ENCODE peak calls at places on chromosomes 5 and 9, in ten cellular contexts. One of them, this sample, is unnamed.
A peak's percentile ranks its signal among the peaks of the same experiment; 100 is the strongest.

GRCh38 chr9:23539311-23539710 is 286.7 kb downstream of the ELAVL2 start:
- DNase-seq in body of pancreas: no peak
- DNase-seq in adrenal gland: no peak
- DNase-seq in mesenchymal stem cell: no peak
- DNase-seq in cardiac muscle cell: no peak
- DNase-seq in H1: no peak
- DNase-seq in tibial nerve: no peak
- DNase-seq in Peyer's patch: no peak
- DNase-seq in psoas muscle: no peak
- DNase-seq in OCI-LY7: no peak
- DNase-seq in this sample: no peak

GRCh38 chr5:38497946-38498345 is 58.5 kb downstream of the LIFR start:
- DNase-seq in body of pancreas: no peak
- DNase-seq in adrenal gland: no peak
- DNase-seq in mesenchymal stem cell: peak; percentile 56
- DNase-seq in cardiac muscle cell: no peak
- DNase-seq in H1: no peak
- DNase-seq in tibial nerve: no peak
- DNase-seq in Peyer's patch: no peak
- DNase-seq in psoas muscle: no peak
- DNase-seq in OCI-LY7: no peak
- DNase-seq in this sample: no peak

GRCh38 chr5:127907907-127908306 is 175.7 kb upstream of the SLC12A2 start:
- DNase-seq in body of pancreas: no peak
- DNase-seq in adrenal gland: no peak
- DNase-seq in mesenchymal stem cell: no peak
- DNase-seq in cardiac muscle cell: no peak
- DNase-seq in H1: no peak
- DNase-seq in tibial nerve: no peak
- DNase-seq in Peyer's patch: no peak
- DNase-seq in psoas muscle: no peak
- DNase-seq in OCI-LY7: peak; percentile 5
- DNase-seq in this sample: no peak

GRCh38 chr5:19987594-19988345 is at the start of gene CDH18:
- DNase-seq in body of pancreas: peak; percentile 82
- DNase-seq in adrenal gland: peak; percentile 26
- DNase-seq in mesenchymal stem cell: peak; percentile 56
- DNase-seq in cardiac muscle cell: peak; percentile 82
- DNase-seq in H1: peak; percentile 77
- DNase-seq in tibial nerve: peak; percentile 15
- DNase-seq in Peyer's patch: no peak
- DNase-seq in psoas muscle: peak; percentile 52
- DNase-seq in OCI-LY7: no peak
- DNase-seq in this sample: peak; percentile 35

GRCh38 chr9:93129286-93129685 is 4.8 kb downstream of the NINJ1 start:
- DNase-seq in body of pancreas: no peak
- DNase-seq in adrenal gland: no peak
- DNase-seq in mesenchymal stem cell: no peak
- DNase-seq in cardiac muscle cell: no peak
- DNase-seq in H1: no peak
- DNase-seq in tibial nerve: no peak
- DNase-seq in Peyer's patch: no peak
- DNase-seq in psoas muscle: no peak
- DNase-seq in OCI-LY7: no peak
- DNase-seq in this sample: peak; percentile 57

GRCh38 chr5:174581483-174581882 is 142.9 kb upstream of the MSX2 start:
- DNase-seq in body of pancreas: no peak
- DNase-seq in adrenal gland: peak; percentile 9
- DNase-seq in mesenchymal stem cell: no peak
- DNase-seq in cardiac muscle cell: peak; percentile 81
- DNase-seq in H1: peak; percentile 60
- DNase-seq in tibial nerve: no peak
- DNase-seq in Peyer's patch: no peak
- DNase-seq in psoas muscle: no peak
- DNase-seq in OCI-LY7: peak; percentile 5
- DNase-seq in this sample: no peak

GRCh38 chr5:31059889-31060288 is 133.6 kb upstream of the CDH6 start:
- DNase-seq in body of pancreas: no peak
- DNase-seq in adrenal gland: no peak
- DNase-seq in mesenchymal stem cell: no peak
- DNase-seq in cardiac muscle cell: no peak
- DNase-seq in H1: no peak
- DNase-seq in tibial nerve: no peak
- DNase-seq in Peyer's patch: no peak
- DNase-seq in psoas muscle: no peak
- DNase-seq in OCI-LY7: no peak
- DNase-seq in this sample: no peak

GRCh38 chr9:15553528-15553898 is 670 bp downstream of the CCDC171 start:
- DNase-seq in body of pancreas: no peak
- DNase-seq in adrenal gland: no peak
- DNase-seq in mesenchymal stem cell: no peak
- DNase-seq in cardiac muscle cell: no peak
- DNase-seq in H1: no peak
- DNase-seq in tibial nerve: no peak
- DNase-seq in Peyer's patch: no peak
- DNase-seq in psoas muscle: no peak
- DNase-seq in OCI-LY7: no peak
- DNase-seq in this sample: peak; percentile 50

GRCh38 chr9:99340281-99340680 is 118.2 kb downstream of the SEC61B start:
- DNase-seq in body of pancreas: no peak
- DNase-seq in adrenal gland: no peak
- DNase-seq in mesenchymal stem cell: no peak
- DNase-seq in cardiac muscle cell: no peak
- DNase-seq in H1: no peak
- DNase-seq in tibial nerve: no peak
- DNase-seq in Peyer's patch: no peak
- DNase-seq in psoas muscle: no peak
- DNase-seq in OCI-LY7: no peak
- DNase-seq in this sample: peak; percentile 23

GRCh38 chr9:16318516-16319060 is 551.9 kb downstream of the BNC2 start:
- DNase-seq in body of pancreas: no peak
- DNase-seq in adrenal gland: no peak
- DNase-seq in mesenchymal stem cell: no peak
- DNase-seq in cardiac muscle cell: no peak
- DNase-seq in H1: no peak
- DNase-seq in tibial nerve: no peak
- DNase-seq in Peyer's patch: no peak
- DNase-seq in psoas muscle: no peak
- DNase-seq in OCI-LY7: no peak
- DNase-seq in this sample: peak; percentile 14

GRCh38 chr5:58847041-58847440 is 264.2 kb downstream of the RAB3C start:
- DNase-seq in body of pancreas: no peak
- DNase-seq in adrenal gland: no peak
- DNase-seq in mesenchymal stem cell: no peak
- DNase-seq in cardiac muscle cell: no peak
- DNase-seq in H1: no peak
- DNase-seq in tibial nerve: no peak
- DNase-seq in Peyer's patch: no peak
- DNase-seq in psoas muscle: no peak
- DNase-seq in OCI-LY7: no peak
- DNase-seq in this sample: no peak

GRCh38 chr5:74546796-74547195 is 93.7 kb downstream of the ENC1 start:
- DNase-seq in body of pancreas: no peak
- DNase-seq in adrenal gland: no peak
- DNase-seq in mesenchymal stem cell: peak; percentile 26
- DNase-seq in cardiac muscle cell: no peak
- DNase-seq in H1: no peak
- DNase-seq in tibial nerve: no peak
- DNase-seq in Peyer's patch: no peak
- DNase-seq in psoas muscle: no peak
- DNase-seq in OCI-LY7: no peak
- DNase-seq in this sample: peak; percentile 71

GRCh38 chr5:93570294-93571110 is 10.5 kb downstream of the NR2F1-AS1 start:
- DNase-seq in body of pancreas: no peak
- DNase-seq in adrenal gland: no peak
- DNase-seq in mesenchymal stem cell: no peak
- DNase-seq in cardiac muscle cell: no peak
- DNase-seq in H1: peak; percentile 82
- DNase-seq in tibial nerve: no peak
- DNase-seq in Peyer's patch: no peak
- DNase-seq in psoas muscle: peak; percentile 45
- DNase-seq in OCI-LY7: no peak
- DNase-seq in this sample: peak; percentile 19

GRCh38 chr5:55597014-55597981 is 62.5 kb upstream of the PLPP1 start:
- DNase-seq in body of pancreas: peak; percentile 28
- DNase-seq in adrenal gland: peak; percentile 78
- DNase-seq in mesenchymal stem cell: peak; percentile 91
- DNase-seq in cardiac muscle cell: no peak
- DNase-seq in H1: peak; percentile 37
- DNase-seq in tibial nerve: no peak
- DNase-seq in Peyer's patch: no peak
- DNase-seq in psoas muscle: peak; percentile 62
- DNase-seq in OCI-LY7: no peak
- DNase-seq in this sample: no peak

GRCh38 chr9:109968702-109969450 is 188.9 kb downstream of the PALM2AKAP2 start:
- DNase-seq in body of pancreas: no peak
- DNase-seq in adrenal gland: peak; percentile 20
- DNase-seq in mesenchymal stem cell: peak; percentile 33
- DNase-seq in cardiac muscle cell: peak; percentile 11
- DNase-seq in H1: peak; percentile 52
- DNase-seq in tibial nerve: no peak
- DNase-seq in Peyer's patch: no peak
- DNase-seq in psoas muscle: no peak
- DNase-seq in OCI-LY7: peak; percentile 79
- DNase-seq in this sample: no peak
- H3K4me1 ChIP-seq in body of pancreas: no peaks in the 10 kb centered on the region
- H3K4me1 ChIP-seq in adrenal gland: peaks cover 41% of the 10 kb centered on the region
- H3K4me1 ChIP-seq in mesenchymal stem cell: peaks cover 2% of the 10 kb centered on the region
- H3K4me1 ChIP-seq in cardiac muscle cell: no peaks in the 10 kb centered on the region
- H3K4me1 ChIP-seq in H1: no peaks in the 10 kb centered on the region
- H3K4me1 ChIP-seq in tibial nerve: peaks cover 26% of the 10 kb centered on the region
- H3K4me1 ChIP-seq in Peyer's patch: no peaks in the 10 kb centered on the region
- H3K4me1 ChIP-seq in psoas muscle: no peaks in the 10 kb centered on the region
- H3K4me1 ChIP-seq in OCI-LY7: peaks cover 96% of the 10 kb centered on the region
- H3K4me1 ChIP-seq in this sample: no peaks in the 10 kb centered on the region

GRCh38 chr9:134458111-134458845 is 132.0 kb downstream of the RXRA start:
- DNase-seq in body of pancreas: no peak
- DNase-seq in adrenal gland: no peak
- DNase-seq in mesenchymal stem cell: peak; percentile 94
- DNase-seq in cardiac muscle cell: no peak
- DNase-seq in H1: no peak
- DNase-seq in tibial nerve: no peak
- DNase-seq in Peyer's patch: no peak
- DNase-seq in psoas muscle: no peak
- DNase-seq in OCI-LY7: no peak
- DNase-seq in this sample: peak; percentile 96
- H3K4me1 ChIP-seq in body of pancreas: peaks cover 14% of the 10 kb centered on the region
- H3K4me1 ChIP-seq in adrenal gland: peaks cover 11% of the 10 kb centered on the region
- H3K4me1 ChIP-seq in mesenchymal stem cell: peaks cover 50% of the 10 kb centered on the region
- H3K4me1 ChIP-seq in cardiac muscle cell: peaks cover 15% of the 10 kb centered on the region
- H3K4me1 ChIP-seq in H1: no peaks in the 10 kb centered on the region
- H3K4me1 ChIP-seq in tibial nerve: peaks cover 57% of the 10 kb centered on the region
- H3K4me1 ChIP-seq in Peyer's patch: no peaks in the 10 kb centered on the region
- H3K4me1 ChIP-seq in psoas muscle: peaks cover 16% of the 10 kb centered on the region
- H3K4me1 ChIP-seq in OCI-LY7: no peaks in the 10 kb centered on the region
- H3K4me1 ChIP-seq in this sample: peaks cover 37% of the 10 kb centered on the region

GRCh38 chr5:150513375-150514309 is 5.7 kb downstream of the NDST1 start:
- DNase-seq in body of pancreas: peak; percentile 40
- DNase-seq in adrenal gland: no peak
- DNase-seq in mesenchymal stem cell: no peak
- DNase-seq in cardiac muscle cell: no peak
- DNase-seq in H1: no peak
- DNase-seq in tibial nerve: no peak
- DNase-seq in Peyer's patch: no peak
- DNase-seq in psoas muscle: peak; percentile 53
- DNase-seq in OCI-LY7: no peak
- DNase-seq in this sample: no peak
- H3K4me1 ChIP-seq in body of pancreas: peaks cover 100% of the 10 kb centered on the region
- H3K4me1 ChIP-seq in adrenal gland: peaks cover 91% of the 10 kb centered on the region
- H3K4me1 ChIP-seq in mesenchymal stem cell: peaks cover 64% of the 10 kb centered on the region
- H3K4me1 ChIP-seq in cardiac muscle cell: peaks cover 42% of the 10 kb centered on the region
- H3K4me1 ChIP-seq in H1: peaks cover 21% of the 10 kb centered on the region
- H3K4me1 ChIP-seq in tibial nerve: peaks cover 93% of the 10 kb centered on the region
- H3K4me1 ChIP-seq in Peyer's patch: peaks cover 22% of the 10 kb centered on the region
- H3K4me1 ChIP-seq in psoas muscle: peaks cover 83% of the 10 kb centered on the region
- H3K4me1 ChIP-seq in OCI-LY7: peaks cover 22% of the 10 kb centered on the region
- H3K4me1 ChIP-seq in this sample: peaks cover 84% of the 10 kb centered on the region

GRCh38 chr5:6726006-6726405 is 12.8 kb downstream of the TENT4A start:
- DNase-seq in body of pancreas: no peak
- DNase-seq in adrenal gland: no peak
- DNase-seq in mesenchymal stem cell: no peak
- DNase-seq in cardiac muscle cell: no peak
- DNase-seq in H1: no peak
- DNase-seq in tibial nerve: no peak
- DNase-seq in Peyer's patch: no peak
- DNase-seq in psoas muscle: no peak
- DNase-seq in OCI-LY7: no peak
- DNase-seq in this sample: no peak
- H3K4me1 ChIP-seq in body of pancreas: peaks cover 49% of the 10 kb centered on the region
- H3K4me1 ChIP-seq in adrenal gland: peaks cover 47% of the 10 kb centered on the region
- H3K4me1 ChIP-seq in mesenchymal stem cell: peaks cover 44% of the 10 kb centered on the region
- H3K4me1 ChIP-seq in cardiac muscle cell: peaks cover 17% of the 10 kb centered on the region
- H3K4me1 ChIP-seq in H1: peaks cover 6% of the 10 kb centered on the region
- H3K4me1 ChIP-seq in tibial nerve: peaks cover 97% of the 10 kb centered on the region
- H3K4me1 ChIP-seq in Peyer's patch: no peaks in the 10 kb centered on the region
- H3K4me1 ChIP-seq in psoas muscle: peaks cover 88% of the 10 kb centered on the region
- H3K4me1 ChIP-seq in OCI-LY7: peaks cover 76% of the 10 kb centered on the region
- H3K4me1 ChIP-seq in this sample: peaks cover 30% of the 10 kb centered on the region

DNA sequence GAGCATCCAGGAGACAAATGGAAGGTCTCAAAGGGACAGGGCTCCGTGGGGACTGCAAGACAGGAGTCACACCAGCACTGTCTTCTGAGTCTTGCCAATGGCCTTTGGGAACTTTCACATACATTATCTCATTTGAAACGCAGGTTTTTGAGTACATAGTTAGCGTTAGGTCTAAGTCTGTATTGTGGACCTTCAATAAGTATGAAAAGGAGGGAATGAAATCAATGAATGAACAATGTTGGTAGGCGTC is 442 bp upstream of the DCTN4 start:
- DNase-seq in body of pancreas: no peak
- DNase-seq in adrenal gland: no peak
- DNase-seq in mesenchymal stem cell: no peak
- DNase-seq in cardiac muscle cell: no peak
- DNase-seq in H1: no peak
- DNase-seq in tibial nerve: no peak
- DNase-seq in Peyer's patch: no peak
- DNase-seq in psoas muscle: no peak
- DNase-seq in OCI-LY7: no peak
- DNase-seq in this sample: no peak
- H3K4me1 ChIP-seq in body of pancreas: peaks cover 41% of the 10 kb centered on the region
- H3K4me1 ChIP-seq in adrenal gland: peaks cover 59% of the 10 kb centered on the region
- H3K4me1 ChIP-seq in mesenchymal stem cell: peaks cover 9% of the 10 kb centered on the region
- H3K4me1 ChIP-seq in cardiac muscle cell: peaks cover 12% of the 10 kb centered on the region
- H3K4me1 ChIP-seq in H1: no peaks in the 10 kb centered on the region
- H3K4me1 ChIP-seq in tibial nerve: peaks cover 57% of the 10 kb centered on the region
- H3K4me1 ChIP-seq in Peyer's patch: no peaks in the 10 kb centered on the region
- H3K4me1 ChIP-seq in psoas muscle: peaks cover 16% of the 10 kb centered on the region
- H3K4me1 ChIP-seq in OCI-LY7: peaks cover 8% of the 10 kb centered on the region
- H3K4me1 ChIP-seq in this sample: peaks cover 28% of the 10 kb centered on the region